ENCODE peak calls at places on chromosome 17, in five cellular contexts. J, Z, S, O and N are unnamed samples.

GRCh38 chr17:32265192-32265895 is at the start of gene RHBDL3:
- DNase-seq in J (peak), Z (no peak), S (no peak), O (no peak), N (no peak)

GRCh38 chr17:82477934-82478333 is 19.4 kb downstream of the NARF start:
- DNase-seq in J (no peak), Z (no peak), O (no peak), S (no peak), N (no peak)

GRCh38 chr17:53950207-53950857 is 127.6 kb downstream of the KIF2B start:
- DNase-seq in J (no peak), S (no peak), Z (no peak), O (no peak), N (peak)

GRCh38 chr17:57104461-57105175 is 19.6 kb downstream of the AKAP1 start:
- DNase-seq in Z (no peak), S (no peak), J (no peak), O (no peak), N (no peak)

GRCh38 chr17:37742114-37742761 is 2.6 kb downstream of the HNF1B start:
- DNase-seq in S (no peak), Z (no peak), O (no peak), J (peak), N (peak)

GRCh38 chr17:29504711-29505110 is 62.1 kb downstream of the ABHD15 start:
- DNase-seq in Z (peak), J (no peak), O (no peak), S (no peak), N (no peak)

GRCh38 chr17:56203430-56203829 is 50.2 kb downstream of the ANKFN1 start:
- DNase-seq in S (no peak), O (no peak), J (no peak), Z (peak), N (no peak)

GRCh38 chr17:48262982-48263586 is 155.5 kb downstream of the SNX11 start:
- DNase-seq in S (no peak), O (no peak), Z (peak), J (no peak), N (no peak)

GRCh38 chr17:19728114-19728495 is 11.7 kb upstream of the SLC47A2 start:
- DNase-seq in Z (peak), O (no peak), S (no peak), J (no peak), N (peak)

GRCh38 chr17:72644481-72644880 is 448.0 kb downstream of the SLC39A11 start:
- DNase-seq in J (no peak), Z (no peak), S (no peak), O (no peak), N (no peak)

GRCh38 chr17:48012151-48012520 is 25.5 kb downstream of the COPZ2 start:
- DNase-seq in J (peak), Z (no peak), O (peak), S (peak), N (peak)

GRCh38 chr17:26792486-26792885 is 501.4 kb upstream of the WSB1 start:
- DNase-seq in J (peak), O (no peak), Z (no peak), S (no peak), N (no peak)

GRCh38 chr17:27600471-27600870 is 30.5 kb upstream of the LGALS9 start:
- DNase-seq in J (no peak), S (no peak), O (no peak), Z (no peak), N (no peak)

GRCh38 chr17:39754161-39754957 is 16.6 kb downstream of the GRB7 start:
- DNase-seq in J (peak), S (peak), O (peak), Z (peak), N (peak)

GRCh38 chr17:28878981-28879380 is 18.6 kb downstream of the FLOT2 start:
- DNase-seq in S (no peak), J (no peak), O (no peak), Z (peak), N (peak)

GRCh38 chr17:62626719-62627218 is 701 bp upstream of the MRC2 start:
- DNase-seq in Z (peak), S (peak), J (no peak), O (no peak), N (no peak)

GRCh38 chr17:48137658-48138057 is 30.1 kb downstream of the SNX11 start:
- DNase-seq in O (no peak), S (no peak), Z (no peak), J (no peak), N (no peak)

DNA sequence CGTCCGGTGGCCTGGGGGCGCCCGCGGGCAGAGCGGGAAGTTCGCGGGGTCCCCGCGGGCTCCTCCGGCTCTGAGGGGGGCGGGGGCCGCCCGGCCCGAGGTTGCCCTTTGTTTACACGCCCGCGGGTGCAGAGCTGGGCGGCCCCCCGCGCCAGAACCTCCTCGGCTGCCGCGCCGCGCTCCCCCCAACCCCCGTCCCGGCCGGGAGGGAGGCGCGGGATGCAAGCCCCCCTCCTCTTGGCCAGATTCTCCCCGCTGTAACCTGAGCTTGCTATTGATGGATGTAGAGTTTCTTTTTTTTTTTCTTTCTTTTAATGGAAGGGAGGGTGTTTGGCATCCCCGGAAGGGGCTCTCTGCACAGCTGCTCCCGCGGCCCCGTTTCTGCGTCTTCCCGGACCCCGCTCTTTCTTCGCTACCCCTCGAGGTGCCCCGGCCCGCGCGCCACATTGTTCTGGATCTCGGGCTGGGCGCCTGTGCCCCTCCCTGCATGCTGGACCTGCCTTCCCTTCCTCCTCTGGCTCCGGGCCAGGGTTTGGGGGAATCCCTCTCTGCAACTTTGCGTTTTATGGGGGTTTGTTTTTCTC is 648 bp downstream of the CBX2 start:
- DNase-seq in J (peak), O (no peak), S (no peak), Z (peak), N (no peak)
- TF ChIP-seq CTCF in J (no peak), O (no peak), S (no peak), Z (no peak), N (no peak)

GRCh38 chr17:7894866-7895265 is 6.3 kb downstream of the CHD3 start:
- DNase-seq in J (no peak), O (no peak), Z (no peak), S (no peak), N (no peak)

GRCh38 chr17:7897090-7897489 is 8.5 kb downstream of the CHD3 start:
- DNase-seq in O (no peak), Z (no peak), S (no peak), J (no peak), N (no peak)

GRCh38 chr17:7893226-7893880 is 4.8 kb downstream of the CHD3 start:
- DNase-seq in O (no peak), S (no peak), Z (no peak), J (no peak), N (no peak)

GRCh38 chr17:7894226-7894625 is 5.6 kb downstream of the CHD3 start:
- DNase-seq in S (no peak), O (no peak), J (no peak), Z (no peak), N (no peak)

DNA sequence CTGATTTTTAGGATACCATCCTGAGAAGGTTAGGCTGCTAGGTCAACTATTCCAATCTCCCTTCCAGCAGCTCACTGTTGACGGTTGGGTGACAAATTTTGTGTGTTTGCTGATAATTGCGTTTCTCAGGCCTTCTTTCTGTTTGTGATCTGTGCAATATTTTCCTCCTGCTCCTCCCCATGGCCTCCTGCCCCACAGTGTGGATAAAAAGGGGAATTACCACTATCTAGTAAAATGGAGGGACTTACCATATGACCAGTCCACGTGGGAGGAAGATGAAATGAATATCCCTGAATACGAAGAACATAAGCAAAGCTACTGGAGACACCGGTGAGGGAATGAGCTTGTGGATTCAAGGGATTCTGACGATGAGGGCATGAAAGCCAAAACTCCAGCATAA is 9.2 kb downstream of the CHD3 start:
- DNase-seq in S (no peak), Z (peak), O (no peak), J (no peak), N (no peak)
- TF ChIP-seq CTCF in S (peak), Z (peak), O (peak), J (no peak), N (no peak)

GRCh38 chr17:7838291-7839075 is 4.5 kb downstream of the KDM6B start:
- DNase-seq in S (peak), J (peak), Z (no peak), O (no peak), N (no peak)
- TF ChIP-seq CTCF in S (no peak), J (no peak), Z (no peak), O (no peak), N (no peak)

GRCh38 chr17:2478446-2478845 is 33.2 kb downstream of the METTL16 start:
- DNase-seq in S (no peak), Z (no peak), J (no peak), O (no peak), N (no peak)

GRCh38 chr17:2475056-2475455 is 36.6 kb downstream of the METTL16 start:
- DNase-seq in J (no peak), Z (no peak), O (no peak), S (no peak), N (no peak)

GRCh38 chr17:2474371-2474770 is 37.3 kb downstream of the METTL16 start:
- DNase-seq in J (no peak), S (no peak), Z (no peak), O (no peak), N (no peak)
- TF ChIP-seq CTCF in J (no peak), S (no peak), Z (no peak), O (no peak), N (no peak)

DNA sequence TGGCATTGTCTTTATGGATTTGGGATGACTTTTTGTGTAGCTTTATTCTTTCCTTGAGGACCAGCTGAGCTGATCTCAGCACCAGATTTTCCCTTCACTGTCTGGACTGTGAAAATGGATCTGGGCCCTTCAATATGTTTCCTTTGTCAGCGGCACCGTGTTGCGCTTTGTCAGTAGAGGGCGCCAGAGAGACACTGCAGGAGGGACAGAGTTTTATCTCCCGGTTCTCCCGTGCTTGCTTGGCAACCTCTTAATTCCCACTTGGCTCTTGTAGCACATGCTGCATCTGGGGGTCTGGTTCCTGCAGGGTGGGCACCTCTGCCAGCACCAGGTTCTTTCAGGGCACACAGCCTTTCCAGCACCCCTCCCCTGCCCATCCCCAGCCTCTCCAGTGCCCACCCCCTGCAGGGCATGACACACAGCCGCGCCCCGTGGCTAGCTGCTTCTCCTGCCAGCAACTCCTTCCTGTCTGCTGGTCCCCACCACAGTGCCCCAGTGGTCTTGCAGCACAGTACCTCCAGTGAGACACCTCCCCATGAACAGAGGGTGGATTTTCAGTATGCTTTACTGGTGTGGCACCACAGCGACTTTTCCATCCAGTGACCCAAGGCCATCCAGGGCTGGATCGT is 19.6 kb downstream of the OR1D5 start:
- DNase-seq in Z (no peak), J (no peak), S (no peak), O (no peak), N (peak)
- TF ChIP-seq CTCF in Z (peak), J (no peak), S (peak), O (no peak), N (peak)